ENCODE peak calls at places on chromosomes 7 and 10, in five cellular contexts. Y is effector memory CD4-positive, alpha-beta T cell; F is astrocyte of the spinal cord; R is HL-60; K is bronchial epithelial cell. A is an unnamed sample.

GRCh38 chr7:70890147-70890969 is 241.6 kb upstream of the GALNT17 start:
- DNase-seq in Y (no peak), F (no peak), R (no peak), K (no peak), A (no peak)

GRCh38 chr7:82234457-82235049 is 209.0 kb downstream of the CACNA2D1 start:
- DNase-seq in Y (no peak), F (peak; percentile 59), R (no peak), K (peak; percentile 33), A (peak; percentile 11)

GRCh38 chr10:112666070-112666469 is 219.1 kb downstream of the VTI1A start:
- DNase-seq in Y (no peak), F (no peak), R (no peak), K (no peak), A (no peak)

GRCh38 chr7:37354661-37355131 is 94.0 kb downstream of the ELMO1 start:
- DNase-seq in Y (no peak), F (peak; percentile 6), R (peak; percentile 95), K (no peak), A (no peak)

GRCh38 chr7:70006411-70006920 is 408.2 kb downstream of the AUTS2 start:
- DNase-seq in Y (no peak), F (no peak), R (no peak), K (no peak), A (no peak)

GRCh38 chr7:110863258-110863657 is 227.7 kb upstream of the LRRN3 start:
- DNase-seq in Y (no peak), F (no peak), R (no peak), K (no peak), A (no peak)

GRCh38 chr10:132479603-132480221 is 57.9 kb upstream of the INPP5A start:
- DNase-seq in Y (no peak), F (no peak), R (no peak), K (no peak), A (no peak)

GRCh38 chr10:126454045-126454751 is 65.9 kb upstream of the ADAM12 start:
- DNase-seq in Y (no peak), F (no peak), R (no peak), K (no peak), A (no peak)

GRCh38 chr7:2517004-2517403 is 2.6 kb upstream of the LFNG start:
- DNase-seq in Y (no peak), F (peak; percentile 95), R (no peak), K (peak; percentile 67), A (peak; percentile 77)

GRCh38 chr10:72419241-72419640 is 64.5 kb upstream of the DNAJB12 start:
- DNase-seq in Y (no peak), F (no peak), R (no peak), K (no peak), A (no peak)

GRCh38 chr7:155645652-155646051 is 1.2 kb downstream of the RBM33 start:
- DNase-seq in Y (no peak), F (no peak), R (no peak), K (no peak), A (no peak)
- H3K4me3 ChIP-seq in Y (peak overlapping the region; percentile 99), F (peak overlapping the region; percentile 62), R (peak overlapping the region; percentile 89), K (peak overlapping the region; percentile 81), A (peak overlapping the region; percentile 81)

DNA sequence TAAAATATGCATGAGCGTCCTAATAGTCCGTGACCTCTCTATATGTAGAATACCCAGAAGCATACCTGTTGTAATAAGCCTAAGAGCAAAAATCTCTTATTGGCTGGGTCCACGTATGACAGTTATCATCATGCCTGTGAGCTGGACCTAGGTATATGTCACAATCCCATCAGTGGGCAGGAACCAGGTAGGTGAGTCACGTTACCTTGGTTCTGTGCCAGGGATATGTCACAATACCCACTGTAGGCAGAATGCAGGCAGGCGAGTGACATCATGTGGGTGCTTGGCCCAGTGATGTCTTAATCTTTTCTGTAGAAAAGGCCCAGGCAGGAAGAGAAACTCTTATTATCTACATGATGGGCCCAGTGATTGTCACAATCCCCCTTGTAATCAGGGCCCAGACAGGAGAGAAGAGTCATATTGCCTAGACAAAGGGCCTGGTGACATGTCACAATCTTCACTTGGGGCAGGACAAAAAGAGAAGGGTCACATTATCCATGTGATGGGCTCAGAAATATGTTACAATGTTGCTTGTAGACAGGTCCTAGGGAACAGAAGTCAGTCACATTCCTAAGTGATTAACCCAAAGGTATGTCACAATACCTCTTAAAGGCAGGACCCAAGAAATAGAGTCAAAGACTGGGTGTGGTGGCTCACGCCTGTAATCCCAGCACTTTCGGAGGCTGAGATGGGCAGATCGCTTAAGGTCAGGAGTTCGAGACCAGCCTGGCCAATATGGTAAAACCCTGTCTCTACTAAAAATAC is 12.9 kb upstream of the ZNF736 start:
- DNase-seq in Y (no peak), F (no peak), R (no peak), K (peak; percentile 88), A (no peak)
- H3K4me3 ChIP-seq in Y (no peak overlapping the region), F (no peak overlapping the region), R (no peak overlapping the region), K (no peak overlapping the region), A (no peak overlapping the region)

GRCh38 chr7:113084499-113085172 is 2.0 kb downstream of the GPR85 start:
- DNase-seq in Y (no peak), F (no peak), R (peak; percentile 7), K (no peak), A (no peak)

GRCh38 chr7:113085781-113086390 is 741 bp downstream of the GPR85 start:
- DNase-seq in Y (no peak), F (peak; percentile 40), R (peak; percentile 13), K (no peak), A (no peak)

GRCh38 chr7:113086928-113087277 is 276 bp upstream of the GPR85 start:
- DNase-seq in Y (no peak), F (no peak), R (no peak), K (peak; percentile 70), A (no peak)

GRCh38 chr7:113086431-113086888 is at the start of gene GPR85:
- DNase-seq in Y (no peak), F (peak; percentile 72), R (peak; percentile 41), K (peak; percentile 59), A (no peak)

GRCh38 chr7:113087278-113087998 is 811 bp upstream of the GPR85 start:
- DNase-seq in Y (no peak), F (peak; percentile 88), R (peak; percentile 26), K (peak; percentile 69), A (peak; percentile 83)
- H3K4me3 ChIP-seq in Y (no peak overlapping the region), F (peak overlapping the region; percentile 55), R (peak overlapping the region; percentile 56), K (peak overlapping the region; percentile 10), A (peak overlapping the region; percentile 56)

GRCh38 chr7:20797174-20798080 is 10.7 kb upstream of the SP8 start:
- DNase-seq in Y (no peak), F (no peak), R (no peak), K (no peak), A (no peak)
- H3K4me3 ChIP-seq in Y (peak overlapping the region; percentile 44), F (peak overlapping the region; percentile 38), R (peak overlapping the region; percentile 53), K (peak overlapping the region; percentile 42), A (peak overlapping the region; percentile 38)

GRCh38 chr10:109640915-109641314 is 282.4 kb downstream of the XPNPEP1 start:
- DNase-seq in Y (no peak), F (no peak), R (no peak), K (no peak), A (no peak)
- H3K4me3 ChIP-seq in Y (no peak overlapping the region), F (no peak overlapping the region), R (no peak overlapping the region), K (no peak overlapping the region), A (no peak overlapping the region)

DNA sequence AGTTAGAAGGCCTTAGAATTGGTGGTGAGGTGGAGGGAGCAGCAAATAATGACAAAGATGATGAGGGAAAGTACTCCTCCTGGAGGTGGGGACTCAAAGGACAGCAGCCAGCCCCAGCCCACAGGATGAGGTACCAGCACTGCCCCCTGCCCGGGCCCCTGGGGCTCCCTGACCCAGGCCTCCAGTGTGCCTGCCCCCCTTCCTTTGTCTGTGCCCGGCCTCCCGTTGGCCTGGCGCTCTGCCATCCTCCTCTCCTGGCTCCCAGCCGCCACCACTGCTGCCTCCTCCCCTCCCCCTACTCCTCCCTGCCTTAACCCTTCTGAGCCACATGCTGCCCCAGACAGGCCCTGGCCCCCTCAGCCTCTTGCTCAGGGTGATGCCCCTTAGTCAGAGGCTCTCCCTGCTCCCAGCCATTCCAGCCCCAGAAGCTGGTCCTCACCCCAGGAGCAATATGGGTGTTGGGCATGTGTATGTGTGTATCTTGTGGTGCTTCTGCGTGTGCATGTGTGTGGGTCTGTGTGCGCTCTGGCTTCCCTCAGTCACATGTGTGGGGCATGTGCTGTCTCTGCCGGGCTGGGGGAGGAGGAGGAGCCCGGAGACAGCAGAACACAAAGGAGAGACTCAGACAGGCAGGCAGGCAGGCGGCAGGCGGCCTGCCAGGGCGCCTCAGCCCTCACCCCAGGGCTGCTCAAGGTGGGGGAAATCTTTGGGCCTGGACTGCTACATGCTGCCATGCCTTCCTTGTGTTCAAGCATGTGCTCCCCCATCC is 2.6 kb downstream of the LDB1 start:
- DNase-seq in Y (peak; percentile 50), F (peak; percentile 77), R (peak; percentile 75), K (peak; percentile 56), A (no peak)
- H3K4me3 ChIP-seq in Y (peak overlapping the region; percentile 88), F (no peak overlapping the region), R (peak overlapping the region; percentile 84), K (no peak overlapping the region), A (peak overlapping the region; percentile 19)

DNA sequence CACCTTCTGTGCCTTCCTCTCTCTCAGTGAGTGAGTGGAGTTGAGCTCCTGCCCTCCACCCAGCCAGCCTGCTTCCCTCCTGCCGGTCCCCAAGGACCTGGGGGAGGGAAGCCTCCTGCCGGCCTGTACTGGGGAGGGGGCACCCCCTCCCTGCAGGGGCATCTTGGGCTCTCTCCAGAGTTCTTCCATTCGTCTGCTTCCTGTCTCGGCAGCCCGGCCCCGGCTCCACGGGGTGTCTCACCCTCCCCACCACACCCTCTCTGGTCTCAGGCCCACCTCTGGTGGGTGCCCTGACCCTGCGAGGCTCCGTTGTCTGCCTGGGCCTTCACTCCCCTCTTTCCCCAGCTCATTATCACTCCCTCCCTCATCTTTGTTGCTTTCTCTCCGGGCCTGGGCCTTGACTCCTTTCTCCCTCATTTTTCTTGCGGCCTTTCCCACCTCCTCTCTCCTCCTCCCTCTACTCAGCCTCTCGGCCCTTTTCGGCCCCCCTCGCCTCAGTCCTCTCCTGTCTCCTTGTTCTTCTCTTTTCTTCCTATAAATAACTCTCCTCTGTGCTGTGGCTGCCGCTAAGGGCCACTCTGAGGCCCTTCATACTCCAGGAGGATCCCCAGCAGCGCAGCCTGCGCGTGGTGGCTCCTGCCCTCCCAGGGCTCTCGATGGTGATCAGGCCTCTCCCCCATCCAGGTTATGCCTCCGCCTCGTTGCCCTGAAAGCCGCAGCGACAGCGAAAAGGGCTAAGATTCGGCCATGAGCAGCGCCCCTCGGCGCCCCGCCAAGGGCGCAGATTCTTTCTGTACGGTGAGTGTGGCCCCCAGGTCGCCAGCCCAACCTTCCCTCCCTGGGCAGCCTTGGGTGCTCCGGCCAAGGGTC is 2.1 kb downstream of the SLC4A2 start:
- DNase-seq in Y (no peak), F (no peak), R (no peak), K (no peak), A (no peak)
- H3K4me3 ChIP-seq in Y (no peak overlapping the region), F (peak overlapping the region; percentile 85), R (no peak overlapping the region), K (no peak overlapping the region), A (peak overlapping the region; percentile 83)

GRCh38 chr7:44634187-44634838 is 27.9 kb downstream of the OGDH start:
- DNase-seq in Y (no peak), F (no peak), R (no peak), K (peak; percentile 26), A (no peak)
- H3K4me3 ChIP-seq in Y (no peak overlapping the region), F (no peak overlapping the region), R (no peak overlapping the region), K (no peak overlapping the region), A (no peak overlapping the region)